ENCODE peak calls at places on chromosomes 16 and 17, in eight cellular contexts. D is NCI-H1417 treated with DMSO at 0.1 percent for 48 hours, F is GM04504, E is mesothelial cell of epicardium, W is ACHN, N is mammary epithelial cell, R is AG08395, B is PC-9. K is an unnamed sample.

GRCh38 chr17:45132302-45132568 is at the start of gene PLCD3:
- DNase-seq in D (no peak), F (no peak), E (no peak), W (no peak), N (no peak), R (no peak), B (no peak), K (no peak)

GRCh38 chr17:20156196-20157077 is 147.3 kb downstream of the SPECC1 start:
- DNase-seq in D (no peak), F (no peak), E (peak; percentile 63), W (peak; percentile 59), N (peak; percentile 86), R (peak; percentile 21), B (peak; percentile 81), K (peak; percentile 28)

GRCh38 chr17:75979705-75980187 is 706 bp downstream of the TEN1 start:
- DNase-seq in D (no peak), F (no peak), E (no peak), W (no peak), N (no peak), R (peak; percentile 26), B (no peak), K (no peak)

GRCh38 chr17:64216385-64217248 is 46.4 kb downstream of the TEX2 start:
- DNase-seq in D (no peak), F (no peak), E (no peak), W (no peak), N (peak; percentile 40), R (no peak), B (no peak), K (no peak)

GRCh38 chr17:75927286-75927922 is 13.4 kb downstream of the FBF1 start:
- DNase-seq in D (no peak), F (no peak), E (no peak), W (peak; percentile 19), N (peak; percentile 9), R (peak; percentile 30), B (no peak), K (no peak)

GRCh38 chr16:51113254-51114125 is 37.6 kb downstream of the SALL1 start:
- DNase-seq in D (no peak), F (no peak), E (no peak), W (no peak), N (no peak), R (no peak), B (no peak), K (no peak)

GRCh38 chr17:57724038-57724728 is 20.9 kb downstream of the CCDC182 start:
- DNase-seq in D (no peak), F (no peak), E (no peak), W (peak; percentile 5), N (no peak), R (no peak), B (no peak), K (no peak)

GRCh38 chr17:81508639-81509047 is 4.0 kb downstream of the ACTG1 start:
- DNase-seq in D (no peak), F (no peak), E (no peak), W (peak; percentile 72), N (peak; percentile 54), R (no peak), B (peak; percentile 50), K (peak; percentile 41)

GRCh38 chr17:69744512-69745098 is 330.1 kb downstream of the MAP2K6 start:
- DNase-seq in D (no peak), F (no peak), E (no peak), W (no peak), N (no peak), R (no peak), B (no peak), K (no peak)

GRCh38 chr16:58684001-58684353 is 593 bp downstream of the SLC38A7 start:
- DNase-seq in D (no peak), F (no peak), E (no peak), W (peak; percentile 30), N (peak; percentile 15), R (peak; percentile 32), B (no peak), K (no peak)

GRCh38 chr16:70252355-70252988 is 732 bp upstream of the EXOSC6 start:
- DNase-seq in D (no peak), F (no peak), E (no peak), W (peak; percentile 47), N (no peak), R (no peak), B (no peak), K (no peak)

GRCh38 chr17:66834919-66835454 is at the start of gene CACNG5:
- DNase-seq in D (no peak), F (no peak), E (no peak), W (peak; percentile 37), N (no peak), R (no peak), B (no peak), K (no peak)

K was measured in stimulated activated CD4-positive, alpha-beta T cell treated with anti-CD3 and anti-CD28 coated beads, Interleukin-2, amount 100 ng/mL, for 24 hours.